ENCODE peak calls at places on chromosomes 16 and 17, in seven cellular contexts. Y is stimulated activated CD4-positive, alpha-beta T cell treated with anti-CD3 and anti-CD28 coated beads, Interleukin-1b, Interleukin-23, amount 100 ng/mL, for 24 hours; D is kidney tubule cell; U is CD4-positive, alpha-beta T cell; G is dorsolateral prefrontal cortex; L is EL; S is T-helper 1 cell. H is an unnamed sample.

GRCh38 chr17:39677581-39678339 is 9.5 kb downstream of the PNMT start:
- DNase-seq in S (no peak), U (no peak), G (peak), L (no peak), Y (no peak), D (peak), H (no peak)

GRCh38 chr16:660459-661183 is 7.3 kb upstream of the RHOT2 start:
- DNase-seq in L (peak), G (peak), S (peak), D (peak), Y (no peak), U (peak), H (peak)

GRCh38 chr16:89089142-89089541 is 4.5 kb upstream of the ACSF3 start:
- DNase-seq in L (no peak), D (no peak), Y (no peak), S (no peak), U (no peak), G (no peak), H (no peak)

GRCh38 chr17:12118617-12119016 is 97.9 kb downstream of the MAP2K4 start:
- DNase-seq in D (peak), Y (no peak), L (peak), U (no peak), S (no peak), G (no peak), H (peak)

GRCh38 chr17:44901323-44901965 is 2.2 kb upstream of the EFTUD2 start:
- DNase-seq in D (peak), G (no peak), Y (no peak), L (peak), U (no peak), S (no peak), H (peak)

GRCh38 chr17:41413353-41413752 is 11.0 kb downstream of the KRT37 start:
- DNase-seq in L (peak), S (no peak), D (peak), Y (no peak), G (no peak), U (no peak), H (no peak)

GRCh38 chr17:48590603-48591161 is 641 bp upstream of the HOXB3 start:
- DNase-seq in Y (no peak), S (no peak), D (no peak), G (no peak), U (no peak), L (no peak), H (no peak)

GRCh38 chr17:65099941-65100315 is 37.2 kb upstream of the RGS9 start:
- DNase-seq in G (peak), L (peak), D (peak), U (peak), S (no peak), Y (peak), H (peak)

H was measured in Daoy.